ENCODE peak calls at places on chromosomes 16 and 17, in five cellular contexts. One of them, this sample, is unnamed.

GRCh38 chr16:88382491-88383400 is at the start of gene ZNF469:
- DNase-seq in ovary: peak; percentile 62
- DNase-seq in PC-9: peak; percentile 67
- DNase-seq in small intestine: no peak
- DNase-seq in ascending aorta: no peak
- DNase-seq in this sample: no peak

GRCh38 chr16:19113577-19114358 is at the start of gene ITPRIPL2:
- DNase-seq in ascending aorta: peak; percentile 54
- DNase-seq in small intestine: peak; percentile 73
- DNase-seq in ovary: peak; percentile 85
- DNase-seq in PC-9: peak; percentile 95
- DNase-seq in this sample: no peak

GRCh38 chr16:53057658-53058057 is 2.9 kb downstream of the CHD9 start:
- DNase-seq in small intestine: no peak
- DNase-seq in ascending aorta: no peak
- DNase-seq in ovary: no peak
- DNase-seq in PC-9: no peak
- DNase-seq in this sample: no peak

GRCh38 chr16:69859105-69859969 is 91.8 kb upstream of the CLEC18A start:
- DNase-seq in PC-9: no peak
- DNase-seq in ascending aorta: no peak
- DNase-seq in small intestine: peak; percentile 95
- DNase-seq in ovary: no peak
- DNase-seq in this sample: no peak

GRCh38 chr17:67531291-67531690 is 154.2 kb downstream of the PITPNC1 start:
- DNase-seq in ascending aorta: no peak
- DNase-seq in PC-9: no peak
- DNase-seq in ovary: peak; percentile 42
- DNase-seq in small intestine: peak; percentile 35
- DNase-seq in this sample: no peak

GRCh38 chr17:79916991-79917901 is 78.0 kb upstream of the CBX4 start:
- DNase-seq in ovary: peak; percentile 21
- DNase-seq in PC-9: no peak
- DNase-seq in small intestine: no peak
- DNase-seq in ascending aorta: no peak
- DNase-seq in this sample: no peak

GRCh38 chr16:56988948-56989945 is at the start of gene NLRC5:
- DNase-seq in ovary: peak; percentile 86
- DNase-seq in PC-9: peak; percentile 76
- DNase-seq in small intestine: peak; percentile 93
- DNase-seq in ascending aorta: peak; percentile 72
- DNase-seq in this sample: peak; percentile 39

GRCh38 chr16:57537596-57538234 is 1.3 kb upstream of the CCDC102A start:
- DNase-seq in PC-9: no peak
- DNase-seq in ascending aorta: no peak
- DNase-seq in ovary: peak; percentile 8
- DNase-seq in small intestine: no peak
- DNase-seq in this sample: no peak

GRCh38 chr17:4940625-4941021 is 555 bp downstream of the RNF167 start:
- DNase-seq in ovary: no peak
- DNase-seq in PC-9: no peak
- DNase-seq in small intestine: peak; percentile 40
- DNase-seq in ascending aorta: no peak
- DNase-seq in this sample: no peak

GRCh38 chr17:77356109-77356689 is 215.4 kb downstream of the SEC14L1 start:
- DNase-seq in small intestine: no peak
- DNase-seq in PC-9: no peak
- DNase-seq in ovary: no peak
- DNase-seq in ascending aorta: no peak
- DNase-seq in this sample: no peak

GRCh38 chr17:28372203-28372944 is 880 bp downstream of the SARM1 start:
- DNase-seq in ascending aorta: no peak
- DNase-seq in small intestine: no peak
- DNase-seq in PC-9: no peak
- DNase-seq in ovary: peak; percentile 58
- DNase-seq in this sample: no peak

GRCh38 chr17:72766761-72767356 is 325.6 kb downstream of the SLC39A11 start:
- DNase-seq in ascending aorta: no peak
- DNase-seq in small intestine: no peak
- DNase-seq in PC-9: no peak
- DNase-seq in ovary: no peak
- DNase-seq in this sample: no peak

GRCh38 chr16:18803569-18804462 is 2.5 kb upstream of the ARL6IP1 start:
- DNase-seq in ovary: no peak
- DNase-seq in PC-9: no peak
- DNase-seq in ascending aorta: no peak
- DNase-seq in small intestine: no peak
- DNase-seq in this sample: no peak

GRCh38 chr17:77366206-77366557 is 225.4 kb downstream of the SEC14L1 start:
- DNase-seq in PC-9: no peak
- DNase-seq in ascending aorta: no peak
- DNase-seq in small intestine: no peak
- DNase-seq in ovary: peak; percentile 37
- DNase-seq in this sample: no peak

GRCh38 chr17:57739402-57740224 is 5.5 kb downstream of the CCDC182 start:
- DNase-seq in PC-9: no peak
- DNase-seq in small intestine: peak; percentile 59
- DNase-seq in ovary: no peak
- DNase-seq in ascending aorta: no peak
- DNase-seq in this sample: no peak

GRCh38 chr16:66728117-66728787 is 23.2 kb downstream of the DYNC1LI2 start:
- DNase-seq in PC-9: no peak
- DNase-seq in small intestine: peak; percentile 65
- DNase-seq in ovary: no peak
- DNase-seq in ascending aorta: no peak
- DNase-seq in this sample: no peak

GRCh38 chr17:7511108-7511507 is 26.9 kb downstream of the POLR2A start:
- DNase-seq in PC-9: no peak
- DNase-seq in ascending aorta: no peak
- DNase-seq in small intestine: no peak
- DNase-seq in ovary: no peak
- DNase-seq in this sample: no peak

GRCh38 chr16:81180578-81180977 is 57.9 kb upstream of the BCO1 start:
- DNase-seq in PC-9: no peak
- DNase-seq in small intestine: no peak
- DNase-seq in ovary: peak; percentile 38
- DNase-seq in ascending aorta: no peak
- DNase-seq in this sample: no peak

GRCh38 chr17:7560172-7561027 is 1.3 kb upstream of the SENP3 start:
- DNase-seq in PC-9: no peak
- DNase-seq in ascending aorta: no peak
- DNase-seq in ovary: peak; percentile 72
- DNase-seq in small intestine: peak; percentile 80
- DNase-seq in this sample: no peak

GRCh38 chr17:48907713-48908046 is 527 bp upstream of the UBE2Z start:
- DNase-seq in ovary: no peak
- DNase-seq in small intestine: no peak
- DNase-seq in ascending aorta: no peak
- DNase-seq in PC-9: no peak
- DNase-seq in this sample: no peak

GRCh38 chr17:56973520-56973919 is 4.4 kb upstream of the SCPEP1 start:
- DNase-seq in ovary: no peak
- DNase-seq in ascending aorta: no peak
- DNase-seq in PC-9: peak; percentile 24
- DNase-seq in small intestine: no peak
- DNase-seq in this sample: no peak

GRCh38 chr16:67150833-67151396 is at the start of gene B3GNT9:
- DNase-seq in small intestine: peak; percentile 48
- DNase-seq in ascending aorta: no peak
- DNase-seq in PC-9: peak; percentile 55
- DNase-seq in ovary: peak; percentile 90
- DNase-seq in this sample: peak; percentile 37

GRCh38 chr17:4576729-4577322 is 7.5 kb upstream of the SMTNL2 start:
- DNase-seq in PC-9: no peak
- DNase-seq in ascending aorta: no peak
- DNase-seq in ovary: no peak
- DNase-seq in small intestine: no peak
- DNase-seq in this sample: no peak

GRCh38 chr17:48605409-48605864 is 651 bp upstream of the HOXB6 start:
- DNase-seq in ovary: no peak
- DNase-seq in PC-9: no peak
- DNase-seq in ascending aorta: no peak
- DNase-seq in small intestine: no peak
- DNase-seq in this sample: no peak

GRCh38 chr17:33989357-33990148 is 265.5 kb upstream of the CCL2 start:
- DNase-seq in small intestine: no peak
- DNase-seq in ascending aorta: no peak
- DNase-seq in PC-9: no peak
- DNase-seq in ovary: no peak
- DNase-seq in this sample: no peak

GRCh38 chr17:36665417-36665816 is 64.0 kb downstream of the MRM1 start:
- DNase-seq in PC-9: peak; percentile 27
- DNase-seq in small intestine: peak; percentile 40
- DNase-seq in ascending aorta: no peak
- DNase-seq in ovary: no peak
- DNase-seq in this sample: no peak

GRCh38 chr17:76672270-76672851 is 28.8 kb upstream of the ST6GALNAC1 start:
- DNase-seq in PC-9: no peak
- DNase-seq in ascending aorta: no peak
- DNase-seq in small intestine: peak; percentile 77
- DNase-seq in ovary: no peak
- DNase-seq in this sample: no peak

GRCh38 chr16:83231771-83232170 is 576.0 kb upstream of the HSBP1 start:
- DNase-seq in small intestine: no peak
- DNase-seq in ovary: no peak
- DNase-seq in PC-9: no peak
- DNase-seq in ascending aorta: no peak
- DNase-seq in this sample: no peak

DNA sequence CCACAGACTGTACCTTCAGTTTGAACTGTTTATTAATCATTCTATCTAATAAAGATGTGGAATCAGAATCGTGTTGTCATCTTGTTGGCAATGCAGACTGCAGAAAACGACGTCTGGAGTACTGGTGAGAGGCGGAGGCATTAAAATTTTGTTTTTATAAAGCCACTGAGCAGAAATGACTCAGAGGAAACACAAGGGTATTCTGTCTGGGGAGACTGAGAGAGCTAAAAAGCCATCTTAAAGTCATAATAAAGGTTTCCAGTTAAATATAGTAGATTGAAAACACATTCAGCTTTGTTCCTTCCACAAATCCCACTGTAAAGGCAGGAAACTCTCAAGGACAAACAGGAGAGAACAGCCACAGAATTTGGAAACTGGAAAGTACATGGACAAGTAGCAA is 74.2 kb downstream of the CPPED1 start:
- DNase-seq in PC-9: no peak
- DNase-seq in ovary: no peak
- DNase-seq in small intestine: no peak
- DNase-seq in ascending aorta: no peak
- DNase-seq in this sample: no peak
- H3K27ac ChIP-seq in PC-9: no peak overlapping the region
- H3K27ac ChIP-seq in ovary: no peak overlapping the region
- H3K27ac ChIP-seq in small intestine: no peak overlapping the region
- H3K27ac ChIP-seq in ascending aorta: peak overlapping the region; percentile 24
- H3K27ac ChIP-seq in this sample: no peak overlapping the region

GRCh38 chr16:75054556-75054947 is 55.7 kb downstream of the ZNRF1 start:
- DNase-seq in ascending aorta: no peak
- DNase-seq in ovary: no peak
- DNase-seq in PC-9: no peak
- DNase-seq in small intestine: peak; percentile 16
- DNase-seq in this sample: no peak
- H3K27ac ChIP-seq in ascending aorta: no peak overlapping the region
- H3K27ac ChIP-seq in ovary: no peak overlapping the region
- H3K27ac ChIP-seq in PC-9: peak overlapping the region; percentile 65
- H3K27ac ChIP-seq in small intestine: peak overlapping the region; percentile 40
- H3K27ac ChIP-seq in this sample: no peak overlapping the region

GRCh38 chr17:50023520-50023919 is 28.5 kb upstream of the DLX3 start:
- DNase-seq in ovary: no peak
- DNase-seq in ascending aorta: no peak
- DNase-seq in small intestine: no peak
- DNase-seq in PC-9: no peak
- DNase-seq in this sample: no peak

GRCh38 chr17:50021681-50022370 is 26.8 kb upstream of the DLX3 start:
- DNase-seq in small intestine: no peak
- DNase-seq in ovary: no peak
- DNase-seq in ascending aorta: no peak
- DNase-seq in PC-9: no peak
- DNase-seq in this sample: no peak

GRCh38 chr17:50018909-50019308 is 23.9 kb upstream of the DLX3 start:
- DNase-seq in PC-9: no peak
- DNase-seq in ovary: no peak
- DNase-seq in ascending aorta: no peak
- DNase-seq in small intestine: no peak
- DNase-seq in this sample: no peak

GRCh38 chr17:50022463-50023130 is 27.6 kb upstream of the DLX3 start:
- DNase-seq in PC-9: no peak
- DNase-seq in ovary: no peak
- DNase-seq in small intestine: no peak
- DNase-seq in ascending aorta: no peak
- DNase-seq in this sample: no peak

DNA sequence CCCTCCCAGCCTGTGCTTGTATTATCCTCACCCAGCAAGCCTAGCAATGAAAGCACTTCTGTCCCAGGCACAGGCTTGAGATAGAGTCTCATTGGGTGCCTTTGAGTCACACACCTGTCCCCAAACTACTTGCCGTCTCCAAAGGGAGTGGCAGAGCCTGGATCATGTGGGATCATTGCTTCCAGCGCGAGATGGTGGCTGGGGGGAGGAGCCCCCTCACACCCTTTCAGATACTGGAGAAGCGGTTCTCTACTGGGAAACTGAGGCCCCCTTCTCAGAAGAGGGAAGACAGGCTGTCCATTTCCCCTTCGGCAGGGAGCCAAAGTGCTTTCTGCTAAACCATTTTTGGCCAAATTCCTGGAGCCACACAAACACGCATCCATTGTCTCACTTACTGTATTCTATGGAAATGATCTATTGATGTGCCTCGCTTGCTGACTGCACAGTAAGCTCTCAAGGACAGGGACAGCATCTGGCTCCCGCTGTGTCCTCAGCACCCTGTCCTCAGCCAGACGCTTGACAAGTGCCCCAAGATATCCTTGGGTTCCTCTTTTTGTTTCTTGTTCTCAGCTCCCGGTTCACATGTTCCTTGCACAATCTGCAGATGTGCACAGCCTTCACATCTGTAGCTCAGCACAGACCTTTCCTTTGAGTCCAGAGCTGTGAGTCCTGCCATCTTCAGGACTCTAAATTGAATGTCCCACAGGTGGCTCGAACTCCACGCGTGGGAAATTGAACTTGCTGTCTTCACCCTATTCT is 26.0 kb upstream of the DLX3 start:
- DNase-seq in ascending aorta: no peak
- DNase-seq in PC-9: no peak
- DNase-seq in small intestine: no peak
- DNase-seq in ovary: no peak
- DNase-seq in this sample: no peak
- H3K27ac ChIP-seq in ascending aorta: no peak overlapping the region
- H3K27ac ChIP-seq in PC-9: no peak overlapping the region
- H3K27ac ChIP-seq in small intestine: no peak overlapping the region
- H3K27ac ChIP-seq in ovary: no peak overlapping the region
- H3K27ac ChIP-seq in this sample: no peak overlapping the region

GRCh38 chr16:2388875-2389433 is 40.3 kb upstream of the CCNF start:
- DNase-seq in PC-9: no peak
- DNase-seq in ovary: no peak
- DNase-seq in ascending aorta: no peak
- DNase-seq in small intestine: no peak
- DNase-seq in this sample: peak; percentile 7
- H3K27ac ChIP-seq in PC-9: no peak overlapping the region
- H3K27ac ChIP-seq in ovary: no peak overlapping the region
- H3K27ac ChIP-seq in ascending aorta: no peak overlapping the region
- H3K27ac ChIP-seq in small intestine: no peak overlapping the region
- H3K27ac ChIP-seq in this sample: no peak overlapping the region

This sample was measured in AG04450.